ENCODE peak calls at places on chromosome 7, in seven cellular contexts. F is cerebellum, Q is DMS 273 treated with DMSO at 0.1 percent for 48 hours, O is nephron progenitor cell, E is fibroblast of the conjunctiva, I is body of pancreas, Z is activated T-cell treated with anti-CD3 and anti-CD28 coated beads for 48 hours. W is an unnamed sample.

GRCh38 chr7:49848211-49848841 is 74.9 kb downstream of the VWC2 start:
- DNase-seq in Q (no peak), F (no peak), Z (no peak), O (no peak), E (no peak), I (no peak), W (no peak)

GRCh38 chr7:15446280-15446679 is 115.5 kb downstream of the AGMO start:
- DNase-seq in E (no peak), Z (no peak), I (no peak), F (no peak), Q (no peak), O (no peak), W (no peak)

GRCh38 chr7:157576415-157576814 is 239.6 kb downstream of the DNAJB6 start:
- DNase-seq in Z (peak), F (no peak), Q (no peak), I (peak), E (no peak), O (no peak), W (no peak)

GRCh38 chr7:149595541-149595940 is 97.9 kb upstream of the ZNF746 start:
- DNase-seq in O (no peak), F (peak), I (no peak), Z (no peak), E (no peak), Q (no peak), W (no peak)

GRCh38 chr7:34096135-34096775 is 190.9 kb downstream of the BMPER start:
- DNase-seq in O (peak), F (peak), E (peak), I (peak), Q (no peak), Z (no peak), W (no peak)

GRCh38 chr7:68025363-68025762 is 1028.7 kb downstream of the TYW1 start:
- DNase-seq in F (no peak), Z (no peak), E (no peak), Q (no peak), O (no peak), I (no peak), W (no peak)

GRCh38 chr7:6359021-6359420 is 86.6 kb upstream of the CYTH3 start:
- DNase-seq in Z (no peak), F (no peak), O (no peak), E (no peak), Q (no peak), I (no peak), W (no peak)

GRCh38 chr7:1314908-1315450 is 82.3 kb downstream of the UNCX start:
- DNase-seq in I (no peak), E (no peak), Z (no peak), F (no peak), Q (no peak), O (no peak), W (no peak)

GRCh38 chr7:100435401-100436304 is 644 bp downstream of the PPP1R35 start:
- DNase-seq in E (no peak), Z (peak), I (peak), O (peak), Q (peak), F (peak), W (no peak)

GRCh38 chr7:142807855-142808460 is 37.2 kb downstream of the PRSS2 start:
- DNase-seq in Q (no peak), I (no peak), Z (no peak), O (no peak), E (no peak), F (no peak), W (no peak)

GRCh38 chr7:43649755-43650274 is 66.9 kb downstream of the STK17A start:
- DNase-seq in F (no peak), E (no peak), Z (no peak), O (no peak), I (no peak), Q (no peak), W (no peak)

GRCh38 chr7:156735861-156736260 is 95.3 kb downstream of the RNF32 start:
- DNase-seq in Q (peak), E (no peak), Z (no peak), I (no peak), O (no peak), F (peak), W (no peak)

GRCh38 chr7:115094163-115094562 is 172.3 kb downstream of the MDFIC start:
- DNase-seq in E (peak), Z (no peak), O (no peak), I (no peak), Q (no peak), F (no peak), W (no peak)

GRCh38 chr7:38846280-38846679 is 62.7 kb downstream of the VPS41 start:
- DNase-seq in Z (no peak), E (no peak), I (no peak), O (no peak), Q (no peak), F (no peak), W (peak)

GRCh38 chr7:35036361-35037171 is 719 bp downstream of the DPY19L1 start:
- DNase-seq in I (peak), O (peak), Q (peak), F (peak), Z (peak), E (peak), W (peak)

GRCh38 chr7:30331338-30331737 is 46.9 kb downstream of the ZNRF2 start:
- DNase-seq in I (peak), O (no peak), Q (no peak), E (peak), F (no peak), Z (no peak), W (no peak)

GRCh38 chr7:44581426-44581906 is 565 bp downstream of the TMED4 start:
- DNase-seq in Q (no peak), I (peak), Z (peak), F (no peak), O (no peak), E (no peak), W (no peak)

GRCh38 chr7:134736381-134736780 is 43.1 kb upstream of the CALD1 start:
- DNase-seq in F (no peak), I (no peak), Q (no peak), Z (no peak), O (no peak), E (no peak), W (no peak)

GRCh38 chr7:134891262-134892001 is 94.9 kb upstream of the AGBL3 start:
- DNase-seq in Z (no peak), O (peak), I (peak), E (peak), F (peak), Q (peak), W (peak)

GRCh38 chr7:43766564-43766963 is 8.1 kb downstream of the BLVRA start:
- DNase-seq in I (no peak), F (no peak), O (no peak), Q (no peak), Z (no peak), E (no peak), W (no peak)

GRCh38 chr7:157542669-157543021 is 205.8 kb downstream of the DNAJB6 start:
- DNase-seq in Q (no peak), I (no peak), F (no peak), Z (no peak), E (no peak), O (no peak), W (no peak)

GRCh38 chr7:130821864-130822263 is 87.9 kb upstream of the KLF14 start:
- DNase-seq in E (no peak), Z (no peak), Q (no peak), F (no peak), I (no peak), O (no peak), W (no peak)

GRCh38 chr7:28083159-28083997 is 97.2 kb downstream of the JAZF1 start:
- DNase-seq in Z (no peak), O (no peak), E (peak), Q (no peak), F (no peak), I (peak), W (no peak)

GRCh38 chr7:40525764-40526163 is 391.0 kb downstream of the SUGCT start:
- DNase-seq in Q (peak), I (no peak), Z (no peak), F (no peak), O (no peak), E (no peak), W (no peak)

W was measured in HepG2.